ENCODE peak calls at places on chromosome 16, in seven cellular contexts. One of them, this sample, is unnamed.
A peak's percentile ranks its signal among the peaks of the same experiment; 100 is the strongest.

GRCh38 chr16:52912565-52913173 is 140.0 kb downstream of the CHD9NB start:
- DNase-seq in CD8-positive, alpha-beta T cell: no peak
- DNase-seq in WTC11: peak; percentile 83
- DNase-seq in kidney: no peak
- DNase-seq in heart right ventricle: peak; percentile 38
- DNase-seq in Calu3: peak; percentile 82
- DNase-seq in psoas muscle: peak; percentile 51
- DNase-seq in this sample: peak; percentile 74

GRCh38 chr16:21646721-21647561 is 5.5 kb downstream of the IGSF6 start:
- DNase-seq in heart right ventricle: no peak
- DNase-seq in CD8-positive, alpha-beta T cell: peak; percentile 70
- DNase-seq in Calu3: no peak
- DNase-seq in WTC11: no peak
- DNase-seq in kidney: no peak
- DNase-seq in psoas muscle: no peak
- DNase-seq in this sample: no peak

GRCh38 chr16:88131256-88131655 is 180.0 kb downstream of the BANP start:
- DNase-seq in kidney: peak; percentile 28
- DNase-seq in heart right ventricle: no peak
- DNase-seq in psoas muscle: peak; percentile 9
- DNase-seq in CD8-positive, alpha-beta T cell: no peak
- DNase-seq in Calu3: no peak
- DNase-seq in WTC11: no peak
- DNase-seq in this sample: no peak

GRCh38 chr16:71537643-71538042 is 11.4 kb downstream of the CHST4 start:
- DNase-seq in Calu3: peak; percentile 78
- DNase-seq in kidney: peak; percentile 32
- DNase-seq in WTC11: peak; percentile 66
- DNase-seq in psoas muscle: no peak
- DNase-seq in CD8-positive, alpha-beta T cell: peak; percentile 21
- DNase-seq in heart right ventricle: no peak
- DNase-seq in this sample: peak; percentile 61

GRCh38 chr16:9049241-9049640 is 42.2 kb upstream of the HAPSTR1 start:
- DNase-seq in psoas muscle: no peak
- DNase-seq in CD8-positive, alpha-beta T cell: no peak
- DNase-seq in heart right ventricle: no peak
- DNase-seq in Calu3: no peak
- DNase-seq in WTC11: no peak
- DNase-seq in kidney: no peak
- DNase-seq in this sample: no peak

GRCh38 chr16:11084484-11085024 is 140.2 kb downstream of the CLEC16A start:
- DNase-seq in heart right ventricle: no peak
- DNase-seq in kidney: no peak
- DNase-seq in Calu3: peak; percentile 30
- DNase-seq in WTC11: no peak
- DNase-seq in psoas muscle: no peak
- DNase-seq in CD8-positive, alpha-beta T cell: no peak
- DNase-seq in this sample: no peak

GRCh38 chr16:23595246-23595950 is 718 bp downstream of the NDUFAB1 start:
- DNase-seq in CD8-positive, alpha-beta T cell: no peak
- DNase-seq in WTC11: no peak
- DNase-seq in heart right ventricle: no peak
- DNase-seq in psoas muscle: no peak
- DNase-seq in Calu3: peak; percentile 3
- DNase-seq in kidney: no peak
- DNase-seq in this sample: peak; percentile 6

GRCh38 chr16:69048328-69049120 is 56.9 kb upstream of the HAS3 start:
- DNase-seq in Calu3: no peak
- DNase-seq in kidney: no peak
- DNase-seq in heart right ventricle: no peak
- DNase-seq in psoas muscle: no peak
- DNase-seq in WTC11: no peak
- DNase-seq in CD8-positive, alpha-beta T cell: no peak
- DNase-seq in this sample: no peak

GRCh38 chr16:48156790-48157209 is 1.0 kb upstream of the ABCC12 start:
- DNase-seq in CD8-positive, alpha-beta T cell: peak; percentile 83
- DNase-seq in heart right ventricle: peak; percentile 87
- DNase-seq in kidney: peak; percentile 91
- DNase-seq in Calu3: peak; percentile 94
- DNase-seq in psoas muscle: peak; percentile 90
- DNase-seq in WTC11: peak; percentile 91
- DNase-seq in this sample: peak; percentile 93

GRCh38 chr16:68190745-68191510 is 45.0 kb downstream of the ESRP2 start:
- DNase-seq in CD8-positive, alpha-beta T cell: no peak
- DNase-seq in kidney: no peak
- DNase-seq in Calu3: no peak
- DNase-seq in psoas muscle: no peak
- DNase-seq in WTC11: no peak
- DNase-seq in heart right ventricle: no peak
- DNase-seq in this sample: no peak

GRCh38 chr16:53922805-53923645 is 219.1 kb downstream of the FTO start:
- DNase-seq in Calu3: no peak
- DNase-seq in CD8-positive, alpha-beta T cell: no peak
- DNase-seq in WTC11: no peak
- DNase-seq in psoas muscle: no peak
- DNase-seq in heart right ventricle: no peak
- DNase-seq in kidney: no peak
- DNase-seq in this sample: no peak

GRCh38 chr16:83113317-83113716 is 486.5 kb downstream of the CDH13 start:
- DNase-seq in CD8-positive, alpha-beta T cell: no peak
- DNase-seq in WTC11: peak; percentile 63
- DNase-seq in kidney: no peak
- DNase-seq in psoas muscle: no peak
- DNase-seq in Calu3: no peak
- DNase-seq in heart right ventricle: no peak
- DNase-seq in this sample: peak; percentile 55

GRCh38 chr16:65196696-65197095 is 74.8 kb upstream of the CDH11 start:
- DNase-seq in WTC11: no peak
- DNase-seq in psoas muscle: no peak
- DNase-seq in CD8-positive, alpha-beta T cell: no peak
- DNase-seq in heart right ventricle: no peak
- DNase-seq in Calu3: no peak
- DNase-seq in kidney: no peak
- DNase-seq in this sample: no peak

GRCh38 chr16:81693467-81694303 is 85.4 kb upstream of the PLCG2 start:
- DNase-seq in WTC11: no peak
- DNase-seq in CD8-positive, alpha-beta T cell: no peak
- DNase-seq in Calu3: no peak
- DNase-seq in kidney: no peak
- DNase-seq in heart right ventricle: no peak
- DNase-seq in psoas muscle: no peak
- DNase-seq in this sample: no peak

GRCh38 chr16:56372938-56373337 is 52.4 kb downstream of the AMFR start:
- DNase-seq in heart right ventricle: no peak
- DNase-seq in WTC11: no peak
- DNase-seq in kidney: no peak
- DNase-seq in Calu3: no peak
- DNase-seq in psoas muscle: no peak
- DNase-seq in CD8-positive, alpha-beta T cell: no peak
- DNase-seq in this sample: no peak

GRCh38 chr16:68369168-68369567 is 58.3 kb downstream of the PRMT7 start:
- DNase-seq in WTC11: no peak
- DNase-seq in heart right ventricle: no peak
- DNase-seq in Calu3: no peak
- DNase-seq in CD8-positive, alpha-beta T cell: no peak
- DNase-seq in psoas muscle: no peak
- DNase-seq in kidney: peak; percentile 42
- DNase-seq in this sample: no peak

GRCh38 chr16:18958621-18959578 is 24.8 kb upstream of the TMC7 start:
- DNase-seq in psoas muscle: no peak
- DNase-seq in kidney: no peak
- DNase-seq in WTC11: no peak
- DNase-seq in CD8-positive, alpha-beta T cell: no peak
- DNase-seq in Calu3: no peak
- DNase-seq in heart right ventricle: no peak
- DNase-seq in this sample: no peak

GRCh38 chr16:56337131-56337857 is 88.1 kb downstream of the AMFR start:
- DNase-seq in WTC11: no peak
- DNase-seq in kidney: peak; percentile 44
- DNase-seq in heart right ventricle: no peak
- DNase-seq in psoas muscle: peak; percentile 27
- DNase-seq in Calu3: no peak
- DNase-seq in CD8-positive, alpha-beta T cell: no peak
- DNase-seq in this sample: no peak

GRCh38 chr16:57301126-57301817 is 16.8 kb upstream of the PLLP start:
- DNase-seq in Calu3: no peak
- DNase-seq in psoas muscle: peak; percentile 56
- DNase-seq in CD8-positive, alpha-beta T cell: no peak
- DNase-seq in WTC11: peak; percentile 28
- DNase-seq in kidney: peak; percentile 84
- DNase-seq in heart right ventricle: no peak
- DNase-seq in this sample: no peak

GRCh38 chr16:24088767-24089166 is 167.4 kb upstream of the CACNG3 start:
- DNase-seq in kidney: no peak
- DNase-seq in Calu3: no peak
- DNase-seq in heart right ventricle: no peak
- DNase-seq in psoas muscle: no peak
- DNase-seq in WTC11: no peak
- DNase-seq in CD8-positive, alpha-beta T cell: no peak
- DNase-seq in this sample: no peak

GRCh38 chr16:56066617-56067016 is 124.7 kb upstream of the GNAO1 start:
- DNase-seq in heart right ventricle: no peak
- DNase-seq in WTC11: no peak
- DNase-seq in CD8-positive, alpha-beta T cell: no peak
- DNase-seq in Calu3: no peak
- DNase-seq in psoas muscle: no peak
- DNase-seq in kidney: no peak
- DNase-seq in this sample: no peak

GRCh38 chr16:24851700-24852099 is 5.9 kb downstream of the SLC5A11 start:
- DNase-seq in psoas muscle: no peak
- DNase-seq in CD8-positive, alpha-beta T cell: no peak
- DNase-seq in kidney: no peak
- DNase-seq in heart right ventricle: no peak
- DNase-seq in WTC11: no peak
- DNase-seq in Calu3: peak; percentile 37
- DNase-seq in this sample: no peak

GRCh38 chr16:80806957-80807356 is 2.6 kb upstream of the CDYL2 start:
- DNase-seq in heart right ventricle: no peak
- DNase-seq in psoas muscle: no peak
- DNase-seq in CD8-positive, alpha-beta T cell: no peak
- DNase-seq in WTC11: no peak
- DNase-seq in kidney: no peak
- DNase-seq in Calu3: no peak
- DNase-seq in this sample: no peak

GRCh38 chr16:28146536-28146935 is 65.2 kb downstream of the XPO6 start:
- DNase-seq in heart right ventricle: no peak
- DNase-seq in CD8-positive, alpha-beta T cell: no peak
- DNase-seq in psoas muscle: no peak
- DNase-seq in kidney: no peak
- DNase-seq in WTC11: no peak
- DNase-seq in Calu3: no peak
- DNase-seq in this sample: no peak

GRCh38 chr16:28136751-28137434 is 73.4 kb upstream of the GSG1L start:
- DNase-seq in WTC11: no peak
- DNase-seq in CD8-positive, alpha-beta T cell: peak; percentile 54
- DNase-seq in kidney: no peak
- DNase-seq in Calu3: no peak
- DNase-seq in heart right ventricle: no peak
- DNase-seq in psoas muscle: no peak
- DNase-seq in this sample: no peak

GRCh38 chr16:28139530-28139929 is 72.2 kb downstream of the XPO6 start:
- DNase-seq in heart right ventricle: no peak
- DNase-seq in Calu3: no peak
- DNase-seq in WTC11: no peak
- DNase-seq in kidney: no peak
- DNase-seq in psoas muscle: no peak
- DNase-seq in CD8-positive, alpha-beta T cell: no peak
- DNase-seq in this sample: no peak

DNA sequence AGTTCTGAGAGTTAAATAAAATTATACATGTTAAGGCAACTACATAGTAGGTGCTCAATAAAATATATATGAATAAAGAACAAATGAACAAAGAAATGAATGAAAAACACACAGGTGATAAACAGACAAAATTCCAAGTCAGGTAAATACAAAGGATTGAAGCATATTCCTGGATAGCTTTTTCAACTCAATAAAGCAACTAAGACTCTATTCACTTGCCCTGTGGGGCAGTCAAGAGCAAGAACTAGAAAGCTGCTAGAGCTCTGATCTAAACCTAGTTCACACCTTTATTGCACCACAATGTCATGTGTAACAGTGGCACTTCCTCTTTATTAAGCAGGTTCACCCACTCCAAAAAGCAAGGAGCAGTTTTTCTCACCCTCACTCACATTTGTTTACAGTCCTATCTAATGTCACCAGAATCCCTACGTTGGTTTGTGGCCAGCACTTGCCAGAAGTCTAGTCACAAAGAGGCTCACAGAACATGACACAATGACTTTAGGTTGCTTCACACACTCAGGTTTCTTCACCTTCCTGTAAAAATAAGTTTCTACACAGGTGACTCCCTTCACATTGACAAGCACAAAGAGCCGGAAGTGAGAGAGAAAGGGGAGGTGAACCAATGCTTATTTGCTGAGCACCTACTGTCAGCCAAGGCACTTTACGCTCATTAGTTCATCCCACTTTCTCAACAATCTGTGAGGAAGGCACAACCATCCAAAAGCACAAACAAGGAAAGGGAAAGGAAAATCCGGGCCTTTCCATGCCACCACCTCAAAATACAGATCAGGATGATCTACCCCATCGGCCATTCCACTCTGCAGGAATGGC is 70.8 kb downstream of the XPO6 start:
- DNase-seq in CD8-positive, alpha-beta T cell: peak; percentile 67
- DNase-seq in WTC11: no peak
- DNase-seq in Calu3: no peak
- DNase-seq in psoas muscle: no peak
- DNase-seq in heart right ventricle: peak; percentile 13
- DNase-seq in kidney: no peak
- DNase-seq in this sample: no peak
- TF ChIP-seq CTCF in CD8-positive, alpha-beta T cell: no peak
- TF ChIP-seq CTCF in WTC11: no peak
- TF ChIP-seq CTCF in Calu3: no peak
- TF ChIP-seq CTCF in psoas muscle: no peak
- TF ChIP-seq CTCF in heart right ventricle: no peak
- TF ChIP-seq CTCF in kidney: no peak
- TF ChIP-seq CTCF in this sample: no peak

GRCh38 chr16:17053536-17054160 is 417.1 kb downstream of the XYLT1 start:
- DNase-seq in psoas muscle: no peak
- DNase-seq in CD8-positive, alpha-beta T cell: no peak
- DNase-seq in WTC11: no peak
- DNase-seq in heart right ventricle: no peak
- DNase-seq in Calu3: no peak
- DNase-seq in kidney: no peak
- DNase-seq in this sample: no peak
- TF ChIP-seq CTCF in psoas muscle: no peak
- TF ChIP-seq CTCF in CD8-positive, alpha-beta T cell: no peak
- TF ChIP-seq CTCF in WTC11: no peak
- TF ChIP-seq CTCF in heart right ventricle: no peak
- TF ChIP-seq CTCF in Calu3: no peak
- TF ChIP-seq CTCF in kidney: no peak
- TF ChIP-seq CTCF in this sample: no peak

GRCh38 chr16:75580-76501 is 2.2 kb upstream of the MPG start:
- DNase-seq in Calu3: no peak
- DNase-seq in kidney: peak; percentile 91
- DNase-seq in CD8-positive, alpha-beta T cell: no peak
- DNase-seq in psoas muscle: peak; percentile 92
- DNase-seq in heart right ventricle: peak; percentile 80
- DNase-seq in WTC11: peak; percentile 61
- DNase-seq in this sample: peak; percentile 63
- TF ChIP-seq CTCF in Calu3: no peak
- TF ChIP-seq CTCF in kidney: no peak
- TF ChIP-seq CTCF in CD8-positive, alpha-beta T cell: no peak
- TF ChIP-seq CTCF in psoas muscle: no peak
- TF ChIP-seq CTCF in heart right ventricle: peak; percentile 41
- TF ChIP-seq CTCF in WTC11: no peak
- TF ChIP-seq CTCF in this sample: no peak

GRCh38 chr16:51376080-51376479 is 225.0 kb upstream of the SALL1 start:
- DNase-seq in heart right ventricle: no peak
- DNase-seq in Calu3: no peak
- DNase-seq in kidney: no peak
- DNase-seq in CD8-positive, alpha-beta T cell: no peak
- DNase-seq in psoas muscle: no peak
- DNase-seq in WTC11: no peak
- DNase-seq in this sample: no peak
- TF ChIP-seq CTCF in heart right ventricle: no peak
- TF ChIP-seq CTCF in Calu3: no peak
- TF ChIP-seq CTCF in kidney: no peak
- TF ChIP-seq CTCF in CD8-positive, alpha-beta T cell: no peak
- TF ChIP-seq CTCF in psoas muscle: no peak
- TF ChIP-seq CTCF in WTC11: peak; percentile 21
- TF ChIP-seq CTCF in this sample: no peak

This sample was measured in endothelial cell.